ENCODE peak calls at places on chromosomes 12 and 14, in eight cellular contexts. A, L, O, S, C, I, X and P are unnamed samples.

GRCh38 chr14:39488600-39488999 is 56.4 kb upstream of the FBXO33 start:
- DNase-seq in A (no peak), L (no peak), O (no peak), S (peak), C (no peak), I (no peak), X (no peak), P (no peak)

GRCh38 chr14:49972199-49972671 is 79.4 kb downstream of the ARF6 start:
- DNase-seq in A (no peak), L (no peak), O (no peak), S (no peak), C (no peak), I (peak), X (peak), P (peak)

GRCh38 chr12:6333566-6333965 is 8.3 kb downstream of the TNFRSF1A start:
- DNase-seq in A (peak), L (no peak), O (no peak), S (no peak), C (no peak), I (no peak), X (no peak), P (peak)

GRCh38 chr14:63605041-63605532 is 36.6 kb downstream of the WDR89 start:
- DNase-seq in A (no peak), L (no peak), O (no peak), S (no peak), C (no peak), I (no peak), X (peak), P (no peak)

GRCh38 chr12:58920102-58920955 is at the start of gene LRIG3:
- DNase-seq in A (no peak), L (no peak), O (peak), S (peak), C (peak), I (peak), X (peak), P (peak)

GRCh38 chr14:91649930-91650329 is 82.0 kb downstream of the CATSPERB start:
- DNase-seq in A (no peak), L (no peak), O (peak), S (no peak), C (no peak), I (no peak), X (peak), P (peak)

GRCh38 chr14:81427348-81428058 is 27.4 kb upstream of the STON2 start:
- DNase-seq in A (no peak), L (no peak), O (no peak), S (no peak), C (no peak), I (peak), X (peak), P (peak)

GRCh38 chr12:118189761-118190181 is 53.8 kb downstream of the PEBP1 start:
- DNase-seq in A (no peak), L (no peak), O (no peak), S (peak), C (no peak), I (peak), X (no peak), P (peak)

GRCh38 chr14:54893151-54893760 is 9.4 kb downstream of the GCH1 start:
- DNase-seq in A (no peak), L (no peak), O (peak), S (no peak), C (no peak), I (peak), X (peak), P (peak)

GRCh38 chr14:74913986-74914573 is 9.0 kb downstream of the RPS6KL1 start:
- DNase-seq in A (no peak), L (no peak), O (peak), S (peak), C (peak), I (no peak), X (peak), P (peak)

GRCh38 chr12:16605666-16606116 is 271 bp downstream of the LMO3 start:
- DNase-seq in A (no peak), L (no peak), O (no peak), S (no peak), C (no peak), I (no peak), X (no peak), P (no peak)

GRCh38 chr14:21268612-21269251 is 510 bp downstream of the HNRNPC start:
- DNase-seq in A (no peak), L (no peak), O (peak), S (no peak), C (no peak), I (peak), X (peak), P (peak)

GRCh38 chr12:40870981-40871380 is 178.7 kb downstream of the CNTN1 start:
- DNase-seq in A (no peak), L (no peak), O (no peak), S (no peak), C (no peak), I (no peak), X (no peak), P (no peak)

GRCh38 chr12:15988983-15989382 is 77.9 kb downstream of the DERA start:
- DNase-seq in A (no peak), L (no peak), O (no peak), S (no peak), C (no peak), I (no peak), X (no peak), P (no peak)

GRCh38 chr12:130792926-130793849 is 45.9 kb downstream of the STX2 start:
- DNase-seq in A (no peak), L (no peak), O (no peak), S (no peak), C (no peak), I (peak), X (no peak), P (no peak)

GRCh38 chr12:113929312-113929989 is 36.7 kb downstream of the RBM19 start:
- DNase-seq in A (no peak), L (no peak), O (peak), S (no peak), C (no peak), I (no peak), X (no peak), P (no peak)

GRCh38 chr12:42281281-42281680 is 43.2 kb upstream of the YAF2 start:
- DNase-seq in A (no peak), L (no peak), O (no peak), S (no peak), C (no peak), I (no peak), X (no peak), P (no peak)

GRCh38 chr12:67698711-67699603 is 50.4 kb downstream of the DYRK2 start:
- DNase-seq in A (peak), L (no peak), O (peak), S (no peak), C (no peak), I (no peak), X (peak), P (peak)

GRCh38 chr14:28671425-28671824 is 95.2 kb upstream of the FOXG1 start:
- DNase-seq in A (no peak), L (no peak), O (no peak), S (no peak), C (no peak), I (no peak), X (peak), P (peak)

GRCh38 chr14:74505831-74506230 is 12.3 kb downstream of the ISCA2 start:
- DNase-seq in A (no peak), L (no peak), O (no peak), S (no peak), C (no peak), I (no peak), X (no peak), P (no peak)

GRCh38 chr14:64683264-64683663 is 21.0 kb upstream of the PLEKHG3 start:
- DNase-seq in A (no peak), L (no peak), O (no peak), S (no peak), C (no peak), I (no peak), X (no peak), P (no peak)

GRCh38 chr12:42144174-42144423 is 575 bp downstream of the GXYLT1 start:
- DNase-seq in A (no peak), L (peak), O (no peak), S (no peak), C (no peak), I (no peak), X (no peak), P (no peak)

GRCh38 chr12:75628916-75629315 is 117.5 kb upstream of the KRR1 start:
- DNase-seq in A (no peak), L (no peak), O (no peak), S (no peak), C (no peak), I (no peak), X (no peak), P (no peak)

GRCh38 chr14:24051162-24051788 is 534 bp upstream of the CARMIL3 start:
- DNase-seq in A (no peak), L (no peak), O (no peak), S (peak), C (no peak), I (peak), X (no peak), P (no peak)

GRCh38 chr12:92128612-92129011 is 17.0 kb downstream of the BTG1 start:
- DNase-seq in A (no peak), L (no peak), O (no peak), S (no peak), C (no peak), I (no peak), X (no peak), P (no peak)

GRCh38 chr14:24415421-24416253 is 13.8 kb downstream of the CBLN3 start:
- DNase-seq in A (no peak), L (no peak), O (no peak), S (no peak), C (no peak), I (no peak), X (no peak), P (no peak)

GRCh38 chr12:42326466-42327226 is 679 bp downstream of the PPHLN1 start:
- DNase-seq in A (no peak), L (no peak), O (peak), S (no peak), C (no peak), I (no peak), X (no peak), P (peak)

GRCh38 chr12:124913474-124914391 is 717 bp downstream of the UBC start:
- DNase-seq in A (peak), L (peak), O (peak), S (peak), C (no peak), I (no peak), X (peak), P (peak)

GRCh38 chr12:102326987-102327386 is 129.4 kb upstream of the PMCH start:
- DNase-seq in A (no peak), L (no peak), O (no peak), S (no peak), C (no peak), I (peak), X (no peak), P (no peak)

GRCh38 chr12:63508543-63508942 is 159.8 kb downstream of the DPY19L2 start:
- DNase-seq in A (no peak), L (no peak), O (no peak), S (no peak), C (no peak), I (no peak), X (no peak), P (no peak)

GRCh38 chr14:65006251-65006721 is 19.6 kb downstream of the FNTB start:
- DNase-seq in A (no peak), L (no peak), O (no peak), S (no peak), C (no peak), I (no peak), X (peak), P (peak)

GRCh38 chr14:55386037-55386798 is 25.4 kb downstream of the ATG14 start:
- DNase-seq in A (no peak), L (no peak), O (no peak), S (no peak), C (no peak), I (no peak), X (no peak), P (peak)

GRCh38 chr14:83842536-83842935 is 1687.4 kb upstream of the FLRT2 start:
- DNase-seq in A (no peak), L (no peak), O (no peak), S (no peak), C (no peak), I (peak), X (no peak), P (no peak)

GRCh38 chr14:96178674-96179321 is 25.8 kb upstream of the BDKRB2 start:
- DNase-seq in A (no peak), L (no peak), O (no peak), S (no peak), C (no peak), I (peak), X (no peak), P (no peak)

GRCh38 chr12:2498961-2499500 is 295.7 kb upstream of the FKBP4 start:
- DNase-seq in A (no peak), L (no peak), O (no peak), S (no peak), C (no peak), I (no peak), X (no peak), P (no peak)